ENCODE peak calls at places on chromosomes 6 and 20, in six cellular contexts. F is GM12878, J is HepG2, K is GM12891, R is K562, T is H1. X is an unnamed sample.

GRCh38 chr20:52105045-52105572 is 86.5 kb downstream of the ZFP64 start:
- DNase-seq in K (no peak), F (no peak), T (no peak), J (no peak), R (no peak), X (peak; percentile 27)

GRCh38 chr20:59258103-59258705 is 42.2 kb upstream of the EDN3 start:
- DNase-seq in F (no peak), J (no peak), K (no peak), R (no peak), T (no peak), X (no peak)

GRCh38 chr6:168206681-168207274 is 112.8 kb downstream of the DACT2 start:
- DNase-seq in T (no peak), F (no peak), J (no peak), K (no peak), R (no peak), X (no peak)

GRCh38 chr20:42961771-42962170 is 227.9 kb downstream of the PTPRT start:
- DNase-seq in T (no peak), R (no peak), K (no peak), F (no peak), J (no peak), X (no peak)

GRCh38 chr6:156423075-156423474 is 354.1 kb upstream of the ARID1B start:
- DNase-seq in K (no peak), R (no peak), F (no peak), T (no peak), J (no peak), X (no peak)

GRCh38 chr20:62611794-62612193 is 30.5 kb upstream of the SLCO4A1 start:
- DNase-seq in T (no peak), F (no peak), K (no peak), J (no peak), R (no peak), X (no peak)

GRCh38 chr6:90388395-90388794 is 91.8 kb upstream of the BACH2 start:
- DNase-seq in T (no peak), J (no peak), K (no peak), R (no peak), F (no peak), X (no peak)

GRCh38 chr20:62605236-62605948 is 36.9 kb upstream of the SLCO4A1 start:
- DNase-seq in J (no peak), T (no peak), R (no peak), K (no peak), F (no peak), X (no peak)

GRCh38 chr6:91198588-91199255 is 611.9 kb upstream of the MAP3K7 start:
- DNase-seq in T (no peak), K (no peak), J (no peak), F (no peak), R (no peak), X (no peak)

GRCh38 chr20:45405566-45406259 is 2.4 kb upstream of the DBNDD2 start:
- DNase-seq in R (peak; percentile 51), J (no peak), T (no peak), K (no peak), F (no peak), X (peak; percentile 23)

GRCh38 chr6:106820412-106820852 is 154.1 kb downstream of the CD24 start:
- DNase-seq in J (no peak), F (no peak), K (no peak), T (no peak), R (peak; percentile 36), X (no peak)

GRCh38 chr6:72466471-72466870 is 155.4 kb upstream of the KCNQ5 start:
- DNase-seq in K (no peak), F (no peak), R (no peak), T (no peak), J (no peak), X (no peak)

GRCh38 chr20:15099130-15099529 is 761.7 kb upstream of the FLRT3 start:
- DNase-seq in T (no peak), J (no peak), R (no peak), F (no peak), K (no peak), X (no peak)
- TF ChIP-seq POLR2A in T (no peak), J (no peak), R (no peak), F (no peak), K (no peak), X (no peak)

GRCh38 chr6:152309006-152309405 is 328.2 kb downstream of the SYNE1 start:
- DNase-seq in R (no peak), K (no peak), J (no peak), T (no peak), F (no peak), X (no peak)

GRCh38 chr6:152312434-152312833 is 324.7 kb downstream of the SYNE1 start:
- DNase-seq in F (no peak), K (no peak), T (no peak), J (no peak), R (no peak), X (no peak)

GRCh38 chr6:152308306-152308705 is 328.9 kb downstream of the SYNE1 start:
- DNase-seq in J (no peak), R (no peak), F (no peak), T (no peak), K (no peak), X (no peak)

GRCh38 chr6:152309648-152310047 is 327.5 kb downstream of the SYNE1 start:
- DNase-seq in K (no peak), F (no peak), R (no peak), T (no peak), J (no peak), X (no peak)

GRCh38 chr6:152310371-152310954 is 326.7 kb downstream of the SYNE1 start:
- DNase-seq in J (no peak), R (no peak), K (no peak), F (no peak), T (no peak), X (no peak)
- TF ChIP-seq TAF1 in J (no peak), R (no peak), K (no peak), F (no peak), T (no peak), X (no peak)

GRCh38 chr6:28838634-28839442 is 84.9 kb downstream of the TRIM27 start:
- DNase-seq in T (peak; percentile 69), J (peak; percentile 80), K (peak; percentile 47), F (peak; percentile 40), R (peak; percentile 90), X (peak; percentile 43)
- TF ChIP-seq POLR2A in T (no peak), J (no peak), K (no peak), F (no peak), R (peak; percentile 80), X (no peak)

GRCh38 chr6:56241106-56241812 is 6.1 kb downstream of the COL21A1 start:
- DNase-seq in R (no peak), J (no peak), T (no peak), F (no peak), K (no peak), X (no peak)
- TF ChIP-seq TAF1 in R (no peak), J (no peak), T (no peak), F (no peak), K (no peak), X (no peak)

GRCh38 chr20:37542281-37542680 is 14.6 kb upstream of the BLCAP start:
- DNase-seq in R (no peak), T (no peak), F (no peak), J (peak; percentile 81), K (no peak), X (no peak)
- TF ChIP-seq POLR2A in R (no peak), T (no peak), F (no peak), J (no peak), K (no peak), X (no peak)

GRCh38 chr6:51814418-51814817 is 273.0 kb downstream of the PKHD1 start:
- DNase-seq in J (no peak), R (no peak), F (no peak), T (peak; percentile 25), K (no peak), X (no peak)
- TF ChIP-seq TAF1 in J (no peak), R (no peak), F (no peak), T (no peak), K (no peak), X (no peak)

DNA sequence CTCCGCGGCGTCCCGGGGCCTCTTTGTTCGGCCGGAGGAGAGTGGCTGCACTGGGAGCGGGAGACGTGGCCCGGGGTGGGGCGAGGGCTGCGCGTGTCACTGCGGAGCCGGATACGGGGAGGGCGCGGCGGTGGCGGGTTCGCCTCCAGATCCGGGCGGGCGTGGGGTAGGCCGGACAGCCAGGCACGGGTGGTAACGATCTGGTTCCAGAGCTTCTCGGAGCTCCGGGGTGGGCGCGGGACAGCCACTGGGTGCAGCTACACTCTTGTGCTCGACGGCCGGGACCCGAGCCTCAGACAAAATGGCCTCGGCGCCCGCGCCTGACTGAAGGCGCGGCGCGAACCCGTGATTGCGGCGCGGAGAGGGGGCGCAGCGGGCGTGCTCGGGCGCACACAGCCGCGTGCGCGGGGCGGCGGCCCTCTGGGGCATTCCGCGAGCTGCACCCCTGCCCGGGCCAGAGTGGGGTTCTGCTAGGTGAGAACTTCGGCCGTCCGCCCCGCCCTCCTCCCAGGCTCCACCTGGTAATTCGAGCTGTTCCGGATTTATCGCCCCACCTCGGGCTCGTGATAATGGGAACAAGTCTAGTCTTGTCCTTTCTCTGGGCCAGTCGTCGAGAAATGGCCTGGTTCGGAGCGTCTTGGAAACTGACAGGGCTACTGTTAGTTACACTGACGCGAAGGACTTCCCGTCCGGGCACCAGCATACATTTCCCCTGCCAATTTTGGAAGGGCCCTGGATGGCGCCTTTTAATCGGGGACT is 1.0 kb downstream of the LOC128125822 start:
- DNase-seq in F (peak; percentile 55), K (peak; percentile 39), R (peak; percentile 53), T (peak; percentile 76), J (peak; percentile 86), X (peak; percentile 36)
- TF ChIP-seq POLR2A in F (peak; percentile 83), K (peak; percentile 92), R (peak; percentile 59), T (peak; percentile 93), J (peak; percentile 84), X (peak; percentile 86)